ENCODE peak calls at places on chromosomes 7 and 10, in nine cellular contexts. V is adipocyte, R is GM06990, N is AG04450, C is dorsolateral prefrontal cortex, G is AG10803, A is HCT116, I is lower leg skin, X is BJ. S is an unnamed sample.

GRCh38 chr7:45086348-45087065 is 2.3 kb downstream of the NACAD start:
- DNase-seq in V (no peak), R (no peak), N (no peak), C (no peak), G (no peak), A (no peak), I (no peak), X (no peak), S (no peak)

GRCh38 chr7:133021196-133021595 is 60.7 kb downstream of the CHCHD3 start:
- DNase-seq in V (no peak), R (no peak), N (no peak), C (no peak), G (no peak), A (no peak), I (no peak), X (no peak), S (no peak)

GRCh38 chr10:83142074-83142563 is 997.2 kb upstream of the GHITM start:
- DNase-seq in V (peak), R (no peak), N (no peak), C (no peak), G (peak), A (no peak), I (no peak), X (no peak), S (no peak)

GRCh38 chr7:51314726-51315125 is 1.9 kb downstream of the COBL start:
- DNase-seq in V (no peak), R (no peak), N (no peak), C (no peak), G (no peak), A (no peak), I (peak), X (no peak), S (peak)

GRCh38 chr10:1240341-1240775 is 184.2 kb downstream of the WDR37 start:
- DNase-seq in V (no peak), R (no peak), N (no peak), C (no peak), G (no peak), A (no peak), I (no peak), X (no peak), S (no peak)

GRCh38 chr10:117094856-117095255 is 43.2 kb downstream of the VAX1 start:
- DNase-seq in V (no peak), R (no peak), N (no peak), C (no peak), G (no peak), A (no peak), I (no peak), X (no peak), S (no peak)

GRCh38 chr7:121138262-121138933 is 149.9 kb downstream of the CPED1 start:
- DNase-seq in V (no peak), R (peak), N (no peak), C (no peak), G (peak), A (no peak), I (no peak), X (no peak), S (no peak)

GRCh38 chr10:37436361-37436760 is 311.0 kb downstream of the ANKRD30A start:
- DNase-seq in V (no peak), R (no peak), N (no peak), C (no peak), G (no peak), A (no peak), I (no peak), X (no peak), S (no peak)

GRCh38 chr7:150649084-150649385 is 16.9 kb upstream of the GIMAP6 start:
- DNase-seq in V (no peak), R (no peak), N (no peak), C (no peak), G (no peak), A (no peak), I (no peak), X (no peak), S (no peak)

GRCh38 chr7:156456503-156457115 is 184.0 kb upstream of the RNF32 start:
- DNase-seq in V (no peak), R (no peak), N (no peak), C (no peak), G (no peak), A (no peak), I (peak), X (no peak), S (no peak)

GRCh38 chr10:17737021-17737965 is 14.7 kb upstream of the TMEM236 start:
- DNase-seq in V (peak), R (no peak), N (peak), C (peak), G (peak), A (no peak), I (no peak), X (no peak), S (no peak)

GRCh38 chr10:109912335-109913282 is 10.7 kb downstream of the XPNPEP1 start:
- DNase-seq in V (no peak), R (peak), N (peak), C (no peak), G (peak), A (no peak), I (no peak), X (no peak), S (peak)

GRCh38 chr10:19791032-19791431 is 25.2 kb upstream of the PLXDC2 start:
- DNase-seq in V (no peak), R (no peak), N (no peak), C (no peak), G (no peak), A (no peak), I (no peak), X (no peak), S (no peak)

GRCh38 chr7:100674441-100675407 is 1.2 kb downstream of the GNB2 start:
- DNase-seq in V (peak), R (no peak), N (no peak), C (no peak), G (no peak), A (no peak), I (peak), X (no peak), S (no peak)

GRCh38 chr10:78260141-78260540 is 226.5 kb downstream of the RPS24 start:
- DNase-seq in V (no peak), R (no peak), N (no peak), C (no peak), G (no peak), A (no peak), I (no peak), X (no peak), S (no peak)

GRCh38 chr7:125661-126060 is 66.7 kb upstream of the FAM20C start:
- DNase-seq in V (no peak), R (no peak), N (no peak), C (no peak), G (no peak), A (no peak), I (peak), X (no peak), S (no peak)

GRCh38 chr7:13910805-13911551 is 78.5 kb downstream of the ETV1 start:
- DNase-seq in V (no peak), R (no peak), N (no peak), C (no peak), G (no peak), A (no peak), I (no peak), X (no peak), S (no peak)

GRCh38 chr10:90162464-90162863 is 461.1 kb downstream of the KIF20B start:
- DNase-seq in V (peak), R (no peak), N (peak), C (no peak), G (peak), A (no peak), I (no peak), X (peak), S (no peak)

GRCh38 chr7:130144632-130145171 is 60.5 kb downstream of the TMEM209 start:
- DNase-seq in V (peak), R (no peak), N (peak), C (no peak), G (peak), A (peak), I (peak), X (peak), S (peak)

GRCh38 chr7:151432658-151433521 is 7.1 kb downstream of the CRYGN start:
- DNase-seq in V (no peak), R (peak), N (no peak), C (no peak), G (no peak), A (no peak), I (no peak), X (no peak), S (no peak)

GRCh38 chr10:11150876-11151275 is 133.2 kb downstream of the CELF2 start:
- DNase-seq in V (no peak), R (no peak), N (no peak), C (no peak), G (no peak), A (no peak), I (no peak), X (no peak), S (no peak)

GRCh38 chr7:101235050-101235449 is 2.6 kb downstream of the CLDN15 start:
- DNase-seq in V (no peak), R (no peak), N (no peak), C (no peak), G (no peak), A (no peak), I (no peak), X (no peak), S (no peak)

GRCh38 chr10:71393841-71394475 is 2.8 kb upstream of the CDH23 start:
- DNase-seq in V (no peak), R (no peak), N (no peak), C (no peak), G (no peak), A (no peak), I (peak), X (no peak), S (no peak)

GRCh38 chr7:70317356-70317755 is 719.1 kb downstream of the AUTS2 start:
- DNase-seq in V (peak), R (no peak), N (no peak), C (no peak), G (peak), A (no peak), I (no peak), X (no peak), S (no peak)

GRCh38 chr7:74173491-74173865 is 678 bp upstream of the EIF4H start:
- DNase-seq in V (no peak), R (no peak), N (no peak), C (no peak), G (no peak), A (no peak), I (no peak), X (no peak), S (no peak)

GRCh38 chr10:60896033-60896432 is 48.0 kb downstream of the RHOBTB1 start:
- DNase-seq in V (peak), R (no peak), N (peak), C (no peak), G (peak), A (no peak), I (no peak), X (no peak), S (no peak)

GRCh38 chr10:100656479-100656878 is 88.9 kb upstream of the PAX2 start:
- DNase-seq in V (peak), R (no peak), N (no peak), C (no peak), G (no peak), A (no peak), I (no peak), X (no peak), S (no peak)

GRCh38 chr10:61301560-61301959 is 151.6 kb downstream of the TMEM26 start:
- DNase-seq in V (peak), R (no peak), N (no peak), C (no peak), G (no peak), A (no peak), I (no peak), X (no peak), S (no peak)

GRCh38 chr10:80182986-80183385 is 22.4 kb downstream of the ANXA11 start:
- DNase-seq in V (no peak), R (no peak), N (no peak), C (no peak), G (no peak), A (no peak), I (peak), X (no peak), S (no peak)

GRCh38 chr7:27172388-27172774 is 1.7 kb downstream of the HOXA10 start:
- DNase-seq in V (no peak), R (no peak), N (no peak), C (no peak), G (peak), A (no peak), I (peak), X (no peak), S (no peak)
- H3K4me3 ChIP-seq in V (peak), R (no peak), N (no peak), C (no peak), G (peak), A (peak), I (peak), X (peak), S (no peak)

GRCh38 chr10:103153765-103154197 is 39.3 kb downstream of the NT5C2 start:
- DNase-seq in V (peak), R (no peak), N (no peak), C (no peak), G (peak), A (no peak), I (no peak), X (no peak), S (peak)
- H3K4me3 ChIP-seq in V (peak), R (no peak), N (no peak), C (peak), G (no peak), A (no peak), I (no peak), X (peak), S (peak)

GRCh38 chr7:39566056-39566921 is at the start of gene YAE1:
- DNase-seq in V (peak), R (peak), N (peak), C (peak), G (peak), A (peak), I (peak), X (no peak), S (peak)

GRCh38 chr7:39565538-39565937 is 666 bp upstream of the YAE1 start:
- DNase-seq in V (no peak), R (no peak), N (no peak), C (no peak), G (no peak), A (no peak), I (no peak), X (no peak), S (no peak)

GRCh38 chr7:39567294-39567693 is 1.1 kb downstream of the YAE1 start:
- DNase-seq in V (peak), R (no peak), N (no peak), C (no peak), G (no peak), A (no peak), I (no peak), X (no peak), S (no peak)
- H3K4me3 ChIP-seq in V (peak), R (peak), N (peak), C (peak), G (peak), A (peak), I (no peak), X (peak), S (peak)

GRCh38 chr10:76230866-76231257 is 799.4 kb downstream of the LRMDA start:
- DNase-seq in V (no peak), R (no peak), N (no peak), C (no peak), G (no peak), A (no peak), I (no peak), X (no peak), S (no peak)
- H3K4me3 ChIP-seq in V (no peak), R (no peak), N (no peak), C (no peak), G (no peak), A (no peak), I (no peak), X (no peak), S (no peak)

GRCh38 chr7:127653396-127653795 is 1.4 kb downstream of the SND1 start:
- DNase-seq in V (no peak), R (no peak), N (no peak), C (no peak), G (no peak), A (no peak), I (no peak), X (no peak), S (no peak)
- H3K4me3 ChIP-seq in V (peak), R (peak), N (peak), C (no peak), G (peak), A (peak), I (no peak), X (peak), S (peak)

DNA sequence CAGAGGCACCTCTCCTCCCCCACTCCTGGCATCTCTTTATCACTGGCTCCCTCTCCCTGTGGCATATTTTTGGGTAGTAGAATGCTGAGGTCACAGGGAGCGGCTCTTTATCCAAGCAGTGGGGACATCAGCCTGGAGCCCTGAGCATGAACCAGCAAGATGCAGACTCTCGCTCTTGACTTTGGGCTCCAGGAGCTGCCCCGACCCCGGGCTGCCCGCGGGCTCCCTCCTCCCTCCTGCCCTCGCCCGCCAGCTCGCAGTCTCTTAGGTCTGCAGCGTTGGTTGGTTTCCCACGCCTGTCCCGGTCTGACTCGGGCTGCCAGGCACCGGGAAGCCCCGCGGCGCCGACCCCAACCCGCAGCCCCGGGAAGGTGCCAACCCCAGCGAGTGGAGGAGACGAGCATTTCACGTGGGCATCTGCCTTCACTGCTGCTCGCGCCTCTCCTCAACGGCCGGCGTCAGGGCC is 1.3 kb downstream of the INSYN2A start:
- DNase-seq in V (peak), R (no peak), N (no peak), C (no peak), G (peak), A (no peak), I (no peak), X (no peak), S (no peak)
- H3K4me3 ChIP-seq in V (peak), R (no peak), N (peak), C (peak), G (peak), A (no peak), I (no peak), X (no peak), S (no peak)

GRCh38 chr10:72409167-72409566 is 54.4 kb upstream of the DNAJB12 start:
- DNase-seq in V (no peak), R (no peak), N (no peak), C (no peak), G (no peak), A (no peak), I (no peak), X (no peak), S (no peak)

DNA sequence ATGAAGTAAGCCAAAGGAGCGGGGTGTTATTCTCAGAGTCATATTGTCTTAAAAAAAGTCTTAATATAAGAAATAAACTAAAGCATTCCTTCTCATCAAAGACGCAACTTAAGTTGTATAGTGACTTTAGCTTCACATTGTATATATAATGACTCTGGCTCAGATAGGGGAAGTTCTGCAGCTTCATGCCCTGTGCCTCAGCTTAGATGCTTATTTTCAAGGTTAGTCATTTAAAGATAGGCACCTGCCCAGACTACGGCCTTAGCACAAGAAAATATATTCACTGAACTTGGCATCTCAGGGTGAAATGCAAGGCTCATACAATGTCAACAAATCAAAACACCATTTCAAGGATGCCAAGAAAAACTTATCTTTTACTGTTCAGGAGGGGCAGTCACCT is 52.8 kb upstream of the DNAJB12 start:
- DNase-seq in V (no peak), R (no peak), N (no peak), C (no peak), G (no peak), A (no peak), I (no peak), X (no peak), S (no peak)
- H3K4me3 ChIP-seq in V (no peak), R (no peak), N (no peak), C (no peak), G (no peak), A (no peak), I (no peak), X (no peak), S (no peak)

S was measured in PC-9.